ENCODE peak calls at places on chromosome 5, in eight cellular contexts. H, J, M, I, X, P, K and L are unnamed samples.
A peak's percentile ranks its signal among the peaks of the same experiment; 100 is the strongest.

GRCh38 chr5:152218694-152219093 is 186.4 kb downstream of the NMUR2 start:
- DNase-seq in I (no peak), P (no peak), K (no peak), M (no peak), J (no peak), H (no peak), X (peak; percentile 18), L (no peak)

GRCh38 chr5:167284491-167284890 is 1007.0 kb upstream of the WWC1 start:
- DNase-seq in K (no peak), I (peak; percentile 9), X (no peak), H (no peak), M (no peak), J (no peak), P (peak; percentile 39), L (no peak)

GRCh38 chr5:108295588-108296368 is 86.1 kb downstream of the FBXL17 start:
- DNase-seq in M (no peak), X (no peak), H (no peak), K (no peak), I (peak; percentile 56), J (no peak), P (peak; percentile 45), L (no peak)

GRCh38 chr5:80835128-80835527 is 125.0 kb upstream of the RASGRF2 start:
- DNase-seq in K (no peak), M (no peak), J (no peak), X (no peak), P (no peak), H (no peak), I (no peak), L (no peak)

GRCh38 chr5:115467631-115468030 is 76.9 kb downstream of the FEM1C start:
- DNase-seq in X (no peak), J (no peak), P (peak; percentile 48), K (no peak), I (no peak), M (no peak), H (no peak), L (no peak)

GRCh38 chr5:120330555-120330954 is 133.5 kb upstream of the PRR16 start:
- DNase-seq in J (no peak), M (no peak), K (no peak), I (no peak), X (no peak), P (no peak), H (no peak), L (no peak)

GRCh38 chr5:90902170-90902569 is 343.6 kb downstream of the ADGRV1 start:
- DNase-seq in X (no peak), I (no peak), P (no peak), H (no peak), K (no peak), J (no peak), M (no peak), L (no peak)

GRCh38 chr5:168710706-168711105 is 131.5 kb upstream of the PANK3 start:
- DNase-seq in J (no peak), M (no peak), P (no peak), I (no peak), X (no peak), K (no peak), H (no peak), L (no peak)

GRCh38 chr5:69368458-69369368 is 607 bp downstream of the AK6 start:
- DNase-seq in X (peak; percentile 5), H (no peak), K (no peak), M (no peak), J (no peak), P (peak; percentile 47), I (no peak), L (no peak)

GRCh38 chr5:132655821-132656773 is 1.9 kb upstream of the IL13 start:
- DNase-seq in X (peak; percentile 43), M (no peak), P (peak; percentile 14), J (no peak), I (no peak), K (peak; percentile 10), H (no peak), L (no peak)

GRCh38 chr5:164358531-164359259 is 853.3 kb downstream of the MAT2B start:
- DNase-seq in X (no peak), M (no peak), H (no peak), I (no peak), J (no peak), K (no peak), P (peak; percentile 64), L (no peak)

GRCh38 chr5:125455041-125455440 is 708.6 kb upstream of the ZNF608 start:
- DNase-seq in P (peak; percentile 52), K (no peak), I (no peak), X (no peak), H (no peak), M (no peak), J (no peak), L (no peak)

GRCh38 chr5:2299388-2300220 is 416.9 kb upstream of the IRX4 start:
- DNase-seq in H (no peak), X (no peak), P (no peak), M (no peak), J (no peak), K (no peak), I (no peak), L (no peak)

GRCh38 chr5:66582499-66582898 is 13.7 kb upstream of the MAST4 start:
- DNase-seq in M (no peak), K (no peak), H (no peak), J (no peak), I (peak; percentile 68), X (no peak), P (no peak), L (no peak)

GRCh38 chr5:374631-375335 is 53.3 kb downstream of the AHRR start:
- DNase-seq in J (no peak), I (no peak), H (peak; percentile 26), K (no peak), M (no peak), P (no peak), X (no peak), L (no peak)

GRCh38 chr5:123094227-123094918 is 5.3 kb downstream of the PRDM6 start:
- DNase-seq in I (no peak), X (no peak), H (no peak), J (no peak), P (no peak), M (no peak), K (no peak), L (no peak)